ENCODE peak calls at places on chromosomes 13 and 19, in seven cellular contexts. W, A, X, R, S, P and T are unnamed samples.

GRCh38 chr19:18051887-18052286 is 34.8 kb downstream of the IL12RB1 start:
- DNase-seq in W (no peak), A (no peak), X (no peak), R (no peak), S (no peak), P (no peak), T (no peak)

GRCh38 chr13:75635621-75636338 is at the start of gene LMO7:
- DNase-seq in W (peak), A (no peak), X (peak), R (no peak), S (peak), P (no peak), T (peak)

GRCh38 chr13:73608731-73609485 is 525.3 kb downstream of the KLF12 start:
- DNase-seq in W (no peak), A (no peak), X (no peak), R (no peak), S (no peak), P (peak), T (no peak)

GRCh38 chr13:103884139-103884723 is 818.0 kb upstream of the SLC10A2 start:
- DNase-seq in W (no peak), A (no peak), X (no peak), R (no peak), S (no peak), P (no peak), T (no peak)

GRCh38 chr19:51138549-51138979 is 3.5 kb upstream of the SIGLEC7 start:
- DNase-seq in W (no peak), A (no peak), X (peak), R (no peak), S (no peak), P (no peak), T (no peak)

GRCh38 chr13:114120486-114121430 is 11.7 kb downstream of the RASA3 start:
- DNase-seq in W (no peak), A (no peak), X (no peak), R (no peak), S (no peak), P (no peak), T (peak)

GRCh38 chr13:109114991-109115390 is 485.6 kb downstream of the MYO16 start:
- DNase-seq in W (no peak), A (no peak), X (no peak), R (no peak), S (no peak), P (no peak), T (no peak)

GRCh38 chr13:65914707-65915106 is 1315.4 kb downstream of the PCDH9 start:
- DNase-seq in W (peak), A (peak), X (peak), R (no peak), S (peak), P (no peak), T (peak)

GRCh38 chr19:46639356-46640061 is 3.5 kb upstream of the GNG8 start:
- DNase-seq in W (peak), A (peak), X (peak), R (no peak), S (peak), P (no peak), T (peak)

GRCh38 chr13:23899555-23899954 is 2.3 kb upstream of the C1QTNF9B start:
- DNase-seq in W (peak), A (peak), X (peak), R (peak), S (peak), P (no peak), T (peak)

GRCh38 chr13:95948646-95949045 is 104.6 kb downstream of the UGGT2 start:
- DNase-seq in W (peak), A (peak), X (peak), R (no peak), S (peak), P (no peak), T (peak)

GRCh38 chr19:58274771-58275199 is 4.0 kb upstream of the ZNF8 start:
- DNase-seq in W (peak), A (peak), X (no peak), R (peak), S (no peak), P (no peak), T (no peak)

GRCh38 chr19:47257411-47258169 is 1.3 kb downstream of the CCDC9 start:
- DNase-seq in W (no peak), A (no peak), X (no peak), R (no peak), S (peak), P (no peak), T (no peak)

GRCh38 chr19:16899566-16900075 is 10.8 kb downstream of the F2RL3 start:
- DNase-seq in W (peak), A (peak), X (peak), R (no peak), S (peak), P (no peak), T (no peak)

GRCh38 chr19:15463865-15464371 is 426 bp downstream of the RASAL3 start:
- DNase-seq in W (no peak), A (no peak), X (no peak), R (no peak), S (no peak), P (no peak), T (no peak)

GRCh38 chr19:2381151-2381822 is 21.2 kb downstream of the TMPRSS9 start:
- DNase-seq in W (peak), A (peak), X (peak), R (peak), S (peak), P (no peak), T (no peak)

GRCh38 chr13:70107498-70108271 is at the start of gene ATXN8OS:
- DNase-seq in W (no peak), A (no peak), X (no peak), R (no peak), S (no peak), P (no peak), T (no peak)

GRCh38 chr13:70347947-70348620 is 239.8 kb upstream of the KLHL1 start:
- DNase-seq in W (no peak), A (no peak), X (no peak), R (no peak), S (no peak), P (no peak), T (no peak)

GRCh38 chr13:51269039-51269438 is 46.8 kb downstream of the FAM124A start:
- DNase-seq in W (peak), A (peak), X (peak), R (no peak), S (peak), P (no peak), T (peak)

GRCh38 chr19:4807188-4807587 is 15.7 kb downstream of the FEM1A start:
- DNase-seq in W (no peak), A (no peak), X (no peak), R (no peak), S (no peak), P (no peak), T (no peak)

GRCh38 chr13:49395416-49396277 is 48.2 kb downstream of the CAB39L start:
- DNase-seq in W (peak), A (peak), X (peak), R (no peak), S (peak), P (no peak), T (no peak)

GRCh38 chr13:25846227-25846984 is 205.4 kb downstream of the SHISA2 start:
- DNase-seq in W (no peak), A (no peak), X (no peak), R (no peak), S (no peak), P (no peak), T (no peak)

GRCh38 chr13:73715114-73715909 is 418.9 kb downstream of the KLF12 start:
- DNase-seq in W (no peak), A (no peak), X (no peak), R (no peak), S (no peak), P (no peak), T (no peak)

GRCh38 chr13:113897966-113898365 is 34.1 kb upstream of the GAS6 start:
- DNase-seq in W (no peak), A (no peak), X (no peak), R (no peak), S (peak), P (no peak), T (no peak)

GRCh38 chr19:42469311-42470239 is 26.8 kb upstream of the CXCL17 start:
- DNase-seq in W (peak), A (no peak), X (no peak), R (no peak), S (no peak), P (no peak), T (no peak)

GRCh38 chr13:51793570-51794273 is 10.2 kb downstream of the DHRS12 start:
- DNase-seq in W (peak), A (peak), X (peak), R (peak), S (peak), P (no peak), T (peak)

GRCh38 chr13:114072421-114072820 is 60.0 kb downstream of the RASA3 start:
- DNase-seq in W (no peak), A (no peak), X (no peak), R (no peak), S (no peak), P (no peak), T (no peak)

GRCh38 chr19:29624489-29625210 is 18.6 kb downstream of the POP4 start:
- DNase-seq in W (peak), A (no peak), X (no peak), R (no peak), S (no peak), P (no peak), T (no peak)

GRCh38 chr19:33273881-33274662 is 28.3 kb downstream of the CEBPA start:
- DNase-seq in W (peak), A (peak), X (peak), R (no peak), S (peak), P (no peak), T (peak)

GRCh38 chr19:13788991-13789390 is 6.3 kb upstream of the ZSWIM4 start:
- DNase-seq in W (peak), A (peak), X (peak), R (no peak), S (peak), P (no peak), T (no peak)

GRCh38 chr19:38355728-38356725 is 18.3 kb upstream of the PSMD8 start:
- DNase-seq in W (no peak), A (no peak), X (no peak), R (no peak), S (no peak), P (no peak), T (no peak)

GRCh38 chr19:14758816-14759215 is 19.5 kb downstream of the ADGRE2 start:
- DNase-seq in W (no peak), A (no peak), X (no peak), R (no peak), S (no peak), P (peak), T (no peak)